ENCODE peak calls at places on chromosomes 6 and 20, in seven cellular contexts. E is MV-4-11, O is HS-27A, B is hippocampal formation, W is epithelial cell of esophagus, A is Peyer's patch, X is GM13976. I is an unnamed sample.

GRCh38 chr6:74197310-74197709 is 501.3 kb downstream of the CD109 start:
- DNase-seq in E (no peak), O (no peak), B (no peak), W (peak; percentile 28), A (no peak), X (no peak), I (no peak)

GRCh38 chr6:137791281-137792159 is 75.5 kb upstream of the TNFAIP3 start:
- DNase-seq in E (no peak), O (no peak), B (no peak), W (no peak), A (no peak), X (no peak), I (no peak)

GRCh38 chr6:79617521-79617941 is 13.6 kb upstream of the SH3BGRL2 start:
- DNase-seq in E (no peak), O (no peak), B (no peak), W (peak; percentile 21), A (no peak), X (no peak), I (peak; percentile 20)

GRCh38 chr6:153208706-153209105 is 77.6 kb upstream of the RGS17 start:
- DNase-seq in E (no peak), O (no peak), B (no peak), W (no peak), A (no peak), X (no peak), I (no peak)

GRCh38 chr6:156425374-156425773 is 351.8 kb upstream of the ARID1B start:
- DNase-seq in E (no peak), O (peak; percentile 30), B (no peak), W (no peak), A (no peak), X (no peak), I (no peak)

GRCh38 chr20:63151554-63152321 is 64.2 kb downstream of the YTHDF1 start:
- DNase-seq in E (no peak), O (no peak), B (no peak), W (no peak), A (no peak), X (no peak), I (no peak)

GRCh38 chr20:21520702-21521595 is 7.1 kb upstream of the NKX2-2 start:
- DNase-seq in E (no peak), O (no peak), B (peak; percentile 13), W (peak; percentile 65), A (no peak), X (peak; percentile 27), I (no peak)

GRCh38 chr6:153090241-153090930 is 40.7 kb downstream of the RGS17 start:
- DNase-seq in E (peak; percentile 23), O (peak; percentile 29), B (no peak), W (peak; percentile 88), A (no peak), X (no peak), I (no peak)

GRCh38 chr6:143929975-143930374 is 65.7 kb downstream of the ZC2HC1B start:
- DNase-seq in E (no peak), O (no peak), B (no peak), W (no peak), A (no peak), X (no peak), I (no peak)

GRCh38 chr6:106488494-106489369 is 128.2 kb downstream of the CRYBG1 start:
- DNase-seq in E (peak; percentile 27), O (no peak), B (no peak), W (peak; percentile 29), A (no peak), X (no peak), I (no peak)

GRCh38 chr20:33783818-33784217 is 27.3 kb upstream of the CHMP4B start:
- DNase-seq in E (no peak), O (no peak), B (no peak), W (no peak), A (no peak), X (no peak), I (no peak)

GRCh38 chr6:81834141-81834621 is 81.7 kb upstream of the TENT5A start:
- DNase-seq in E (no peak), O (peak; percentile 52), B (no peak), W (no peak), A (peak; percentile 45), X (no peak), I (no peak)

GRCh38 chr20:57772349-57772964 is 62.6 kb upstream of the PMEPA1 start:
- DNase-seq in E (peak; percentile 48), O (peak; percentile 29), B (no peak), W (peak; percentile 91), A (no peak), X (no peak), I (no peak)

GRCh38 chr20:12594410-12595130 is 414.2 kb upstream of the SPTLC3 start:
- DNase-seq in E (peak; percentile 53), O (no peak), B (no peak), W (peak; percentile 15), A (no peak), X (no peak), I (peak; percentile 59)

GRCh38 chr20:1033751-1034419 is 31.8 kb upstream of the RSPO4 start:
- DNase-seq in E (peak; percentile 95), O (no peak), B (no peak), W (no peak), A (no peak), X (no peak), I (no peak)

GRCh38 chr6:159002432-159003160 is 2.6 kb upstream of the RSPH3 start:
- DNase-seq in E (no peak), O (peak; percentile 56), B (no peak), W (peak; percentile 64), A (no peak), X (no peak), I (no peak)

GRCh38 chr20:7695622-7696021 is 244.6 kb downstream of the HAO1 start:
- DNase-seq in E (no peak), O (peak; percentile 65), B (no peak), W (peak; percentile 33), A (no peak), X (no peak), I (no peak)

GRCh38 chr6:21738180-21739094 is 144.9 kb downstream of the SOX4 start:
- DNase-seq in E (no peak), O (no peak), B (no peak), W (peak; percentile 61), A (no peak), X (no peak), I (peak; percentile 83)

GRCh38 chr20:38747495-38748096 is 664 bp upstream of the ACTR5 start:
- DNase-seq in E (no peak), O (peak; percentile 29), B (no peak), W (no peak), A (no peak), X (no peak), I (no peak)

GRCh38 chr6:119207973-119208725 is 129.7 kb upstream of the FAM184A start:
- DNase-seq in E (no peak), O (no peak), B (no peak), W (no peak), A (no peak), X (no peak), I (no peak)

GRCh38 chr6:3822747-3823445 is 26.3 kb upstream of the FAM50B start:
- DNase-seq in E (no peak), O (no peak), B (no peak), W (peak; percentile 68), A (no peak), X (no peak), I (no peak)

GRCh38 chr6:131819507-131820228 is 11.8 kb downstream of the ENPP1 start:
- DNase-seq in E (no peak), O (no peak), B (no peak), W (peak; percentile 51), A (no peak), X (peak; percentile 12), I (no peak)

GRCh38 chr6:27532820-27533538 is 60.1 kb upstream of the ZNF184 start:
- DNase-seq in E (no peak), O (no peak), B (no peak), W (peak; percentile 71), A (no peak), X (no peak), I (no peak)

GRCh38 chr20:13220194-13220856 is 749 bp upstream of the ISM1 start:
- DNase-seq in E (no peak), O (no peak), B (no peak), W (peak; percentile 49), A (peak; percentile 56), X (peak; percentile 41), I (no peak)

GRCh38 chr6:73143551-73143950 is 81.7 kb downstream of the KHDC1L start:
- DNase-seq in E (no peak), O (no peak), B (no peak), W (no peak), A (no peak), X (no peak), I (no peak)

GRCh38 chr20:58669287-58670006 is 18.4 kb downstream of the STX16 start:
- DNase-seq in E (no peak), O (no peak), B (no peak), W (no peak), A (no peak), X (peak; percentile 46), I (no peak)

GRCh38 chr6:49713346-49713745 is at the start of gene CRISP2:
- DNase-seq in E (no peak), O (no peak), B (no peak), W (no peak), A (peak; percentile 39), X (no peak), I (peak; percentile 55)

GRCh38 chr6:25659633-25660368 is 7.8 kb downstream of the SCGN start:
- DNase-seq in E (no peak), O (no peak), B (no peak), W (no peak), A (no peak), X (no peak), I (peak; percentile 63)

GRCh38 chr6:90168693-90169131 is 127.9 kb downstream of the BACH2 start:
- DNase-seq in E (no peak), O (no peak), B (no peak), W (peak; percentile 76), A (no peak), X (no peak), I (no peak)

GRCh38 chr6:27546522-27546921 is 73.6 kb upstream of the ZNF184 start:
- DNase-seq in E (no peak), O (no peak), B (no peak), W (no peak), A (no peak), X (no peak), I (no peak)

GRCh38 chr6:8513174-8513573 is 77.8 kb upstream of the SLC35B3 start:
- DNase-seq in E (no peak), O (no peak), B (no peak), W (peak; percentile 78), A (no peak), X (no peak), I (no peak)

GRCh38 chr6:161139766-161140553 is 133.9 kb downstream of the AGPAT4 start:
- DNase-seq in E (peak; percentile 10), O (no peak), B (no peak), W (peak; percentile 36), A (no peak), X (peak; percentile 70), I (no peak)